ENCODE peak calls at places on chromosomes 3 and 15, in nine cellular contexts. One of them, this sample, is unnamed.

GRCh38 chr15:29936353-29937049 is 114.2 kb upstream of the TJP1 start:
- DNase-seq in fibroblast of the aortic adventitia: no peak
- DNase-seq in upper lobe of right lung: no peak
- DNase-seq in GM20000: no peak
- DNase-seq in esophagus squamous epithelium: no peak
- DNase-seq in HCT116: no peak
- DNase-seq in CD8-positive, alpha-beta T cell: no peak
- DNase-seq in mammary epithelial cell: peak
- DNase-seq in nephron progenitor cell: no peak
- DNase-seq in this sample: no peak

GRCh38 chr15:89857673-89858072 is 36.1 kb downstream of the AP3S2 start:
- DNase-seq in fibroblast of the aortic adventitia: no peak
- DNase-seq in upper lobe of right lung: no peak
- DNase-seq in GM20000: no peak
- DNase-seq in esophagus squamous epithelium: no peak
- DNase-seq in HCT116: no peak
- DNase-seq in CD8-positive, alpha-beta T cell: no peak
- DNase-seq in mammary epithelial cell: no peak
- DNase-seq in nephron progenitor cell: no peak
- DNase-seq in this sample: no peak

GRCh38 chr3:149967067-149967685 is 3.5 kb downstream of the PFN2 start:
- DNase-seq in fibroblast of the aortic adventitia: peak
- DNase-seq in upper lobe of right lung: no peak
- DNase-seq in GM20000: peak
- DNase-seq in esophagus squamous epithelium: no peak
- DNase-seq in HCT116: peak
- DNase-seq in CD8-positive, alpha-beta T cell: no peak
- DNase-seq in mammary epithelial cell: peak
- DNase-seq in nephron progenitor cell: no peak
- DNase-seq in this sample: no peak

GRCh38 chr3:31196881-31197364 is 302.5 kb upstream of the GADL1 start:
- DNase-seq in fibroblast of the aortic adventitia: peak
- DNase-seq in upper lobe of right lung: no peak
- DNase-seq in GM20000: no peak
- DNase-seq in esophagus squamous epithelium: no peak
- DNase-seq in HCT116: no peak
- DNase-seq in CD8-positive, alpha-beta T cell: no peak
- DNase-seq in mammary epithelial cell: peak
- DNase-seq in nephron progenitor cell: no peak
- DNase-seq in this sample: no peak

GRCh38 chr3:88059380-88060160 is 515 bp downstream of the ZNF654 start:
- DNase-seq in fibroblast of the aortic adventitia: peak
- DNase-seq in upper lobe of right lung: no peak
- DNase-seq in GM20000: peak
- DNase-seq in esophagus squamous epithelium: no peak
- DNase-seq in HCT116: no peak
- DNase-seq in CD8-positive, alpha-beta T cell: no peak
- DNase-seq in mammary epithelial cell: no peak
- DNase-seq in nephron progenitor cell: peak
- DNase-seq in this sample: no peak

GRCh38 chr3:15121936-15122335 is 23.0 kb upstream of the RBSN start:
- DNase-seq in fibroblast of the aortic adventitia: no peak
- DNase-seq in upper lobe of right lung: no peak
- DNase-seq in GM20000: no peak
- DNase-seq in esophagus squamous epithelium: no peak
- DNase-seq in HCT116: no peak
- DNase-seq in CD8-positive, alpha-beta T cell: no peak
- DNase-seq in mammary epithelial cell: no peak
- DNase-seq in nephron progenitor cell: no peak
- DNase-seq in this sample: no peak

GRCh38 chr3:150106752-150107428 is 136.2 kb upstream of the PFN2 start:
- DNase-seq in fibroblast of the aortic adventitia: peak
- DNase-seq in upper lobe of right lung: no peak
- DNase-seq in GM20000: no peak
- DNase-seq in esophagus squamous epithelium: no peak
- DNase-seq in HCT116: no peak
- DNase-seq in CD8-positive, alpha-beta T cell: no peak
- DNase-seq in mammary epithelial cell: no peak
- DNase-seq in nephron progenitor cell: peak
- DNase-seq in this sample: no peak

GRCh38 chr15:32029409-32029861 is 880 bp upstream of the CHRNA7 start:
- DNase-seq in fibroblast of the aortic adventitia: no peak
- DNase-seq in upper lobe of right lung: no peak
- DNase-seq in GM20000: no peak
- DNase-seq in esophagus squamous epithelium: no peak
- DNase-seq in HCT116: no peak
- DNase-seq in CD8-positive, alpha-beta T cell: no peak
- DNase-seq in mammary epithelial cell: no peak
- DNase-seq in nephron progenitor cell: peak
- DNase-seq in this sample: peak

GRCh38 chr3:107845355-107846281 is 245.2 kb downstream of the CD47 start:
- DNase-seq in fibroblast of the aortic adventitia: no peak
- DNase-seq in upper lobe of right lung: no peak
- DNase-seq in GM20000: no peak
- DNase-seq in esophagus squamous epithelium: no peak
- DNase-seq in HCT116: no peak
- DNase-seq in CD8-positive, alpha-beta T cell: no peak
- DNase-seq in mammary epithelial cell: peak
- DNase-seq in nephron progenitor cell: no peak
- DNase-seq in this sample: no peak

GRCh38 chr3:64188810-64189560 is 36.3 kb downstream of the PRICKLE2 start:
- DNase-seq in fibroblast of the aortic adventitia: peak
- DNase-seq in upper lobe of right lung: no peak
- DNase-seq in GM20000: no peak
- DNase-seq in esophagus squamous epithelium: no peak
- DNase-seq in HCT116: no peak
- DNase-seq in CD8-positive, alpha-beta T cell: no peak
- DNase-seq in mammary epithelial cell: peak
- DNase-seq in nephron progenitor cell: no peak
- DNase-seq in this sample: no peak

GRCh38 chr3:195224156-195224979 is 46.6 kb downstream of the XXYLT1 start:
- DNase-seq in fibroblast of the aortic adventitia: no peak
- DNase-seq in upper lobe of right lung: peak
- DNase-seq in GM20000: no peak
- DNase-seq in esophagus squamous epithelium: no peak
- DNase-seq in HCT116: no peak
- DNase-seq in CD8-positive, alpha-beta T cell: peak
- DNase-seq in mammary epithelial cell: no peak
- DNase-seq in nephron progenitor cell: no peak
- DNase-seq in this sample: no peak

GRCh38 chr15:92112180-92112579 is 258.7 kb downstream of the SLCO3A1 start:
- DNase-seq in fibroblast of the aortic adventitia: peak
- DNase-seq in upper lobe of right lung: no peak
- DNase-seq in GM20000: no peak
- DNase-seq in esophagus squamous epithelium: no peak
- DNase-seq in HCT116: no peak
- DNase-seq in CD8-positive, alpha-beta T cell: no peak
- DNase-seq in mammary epithelial cell: no peak
- DNase-seq in nephron progenitor cell: no peak
- DNase-seq in this sample: no peak

GRCh38 chr3:8840556-8840955 is 71.1 kb upstream of the OXTR start:
- DNase-seq in fibroblast of the aortic adventitia: peak
- DNase-seq in upper lobe of right lung: no peak
- DNase-seq in GM20000: no peak
- DNase-seq in esophagus squamous epithelium: no peak
- DNase-seq in HCT116: no peak
- DNase-seq in CD8-positive, alpha-beta T cell: no peak
- DNase-seq in mammary epithelial cell: peak
- DNase-seq in nephron progenitor cell: no peak
- DNase-seq in this sample: no peak

GRCh38 chr3:190658106-190658505 is 144.2 kb downstream of the IL1RAP start:
- DNase-seq in fibroblast of the aortic adventitia: no peak
- DNase-seq in upper lobe of right lung: no peak
- DNase-seq in GM20000: no peak
- DNase-seq in esophagus squamous epithelium: no peak
- DNase-seq in HCT116: no peak
- DNase-seq in CD8-positive, alpha-beta T cell: no peak
- DNase-seq in mammary epithelial cell: no peak
- DNase-seq in nephron progenitor cell: no peak
- DNase-seq in this sample: no peak

GRCh38 chr3:149019581-149019980 is 28.2 kb downstream of the GYG1 start:
- DNase-seq in fibroblast of the aortic adventitia: peak
- DNase-seq in upper lobe of right lung: no peak
- DNase-seq in GM20000: no peak
- DNase-seq in esophagus squamous epithelium: no peak
- DNase-seq in HCT116: no peak
- DNase-seq in CD8-positive, alpha-beta T cell: no peak
- DNase-seq in mammary epithelial cell: no peak
- DNase-seq in nephron progenitor cell: no peak
- DNase-seq in this sample: no peak

GRCh38 chr15:61087601-61088000 is 141.5 kb downstream of the RORA start:
- DNase-seq in fibroblast of the aortic adventitia: no peak
- DNase-seq in upper lobe of right lung: no peak
- DNase-seq in GM20000: no peak
- DNase-seq in esophagus squamous epithelium: no peak
- DNase-seq in HCT116: no peak
- DNase-seq in CD8-positive, alpha-beta T cell: no peak
- DNase-seq in mammary epithelial cell: no peak
- DNase-seq in nephron progenitor cell: no peak
- DNase-seq in this sample: no peak

GRCh38 chr15:60079210-60079609 is 75.1 kb downstream of the FOXB1 start:
- DNase-seq in fibroblast of the aortic adventitia: no peak
- DNase-seq in upper lobe of right lung: no peak
- DNase-seq in GM20000: no peak
- DNase-seq in esophagus squamous epithelium: no peak
- DNase-seq in HCT116: no peak
- DNase-seq in CD8-positive, alpha-beta T cell: no peak
- DNase-seq in mammary epithelial cell: no peak
- DNase-seq in nephron progenitor cell: no peak
- DNase-seq in this sample: no peak
- TF ChIP-seq CTCF in fibroblast of the aortic adventitia: peak
- TF ChIP-seq CTCF in upper lobe of right lung: no peak
- TF ChIP-seq CTCF in GM20000: no peak
- TF ChIP-seq CTCF in esophagus squamous epithelium: peak
- TF ChIP-seq CTCF in HCT116: peak
- TF ChIP-seq CTCF in CD8-positive, alpha-beta T cell: no peak
- TF ChIP-seq CTCF in mammary epithelial cell: peak
- TF ChIP-seq CTCF in nephron progenitor cell: peak
- TF ChIP-seq CTCF in this sample: peak

GRCh38 chr3:102466001-102466400 is 31.2 kb downstream of the ZPLD1 start:
- DNase-seq in fibroblast of the aortic adventitia: no peak
- DNase-seq in upper lobe of right lung: no peak
- DNase-seq in GM20000: no peak
- DNase-seq in esophagus squamous epithelium: no peak
- DNase-seq in HCT116: peak
- DNase-seq in CD8-positive, alpha-beta T cell: no peak
- DNase-seq in mammary epithelial cell: no peak
- DNase-seq in nephron progenitor cell: no peak
- DNase-seq in this sample: no peak
- TF ChIP-seq CTCF in fibroblast of the aortic adventitia: no peak
- TF ChIP-seq CTCF in upper lobe of right lung: no peak
- TF ChIP-seq CTCF in GM20000: no peak
- TF ChIP-seq CTCF in esophagus squamous epithelium: no peak
- TF ChIP-seq CTCF in HCT116: peak
- TF ChIP-seq CTCF in CD8-positive, alpha-beta T cell: no peak
- TF ChIP-seq CTCF in mammary epithelial cell: no peak
- TF ChIP-seq CTCF in nephron progenitor cell: no peak
- TF ChIP-seq CTCF in this sample: peak

GRCh38 chr3:165259518-165260193 is 63.5 kb upstream of the SLITRK3 start:
- DNase-seq in fibroblast of the aortic adventitia: peak
- DNase-seq in upper lobe of right lung: no peak
- DNase-seq in GM20000: no peak
- DNase-seq in esophagus squamous epithelium: no peak
- DNase-seq in HCT116: no peak
- DNase-seq in CD8-positive, alpha-beta T cell: no peak
- DNase-seq in mammary epithelial cell: peak
- DNase-seq in nephron progenitor cell: no peak
- DNase-seq in this sample: no peak

GRCh38 chr3:165254812-165255211 is 58.6 kb upstream of the SLITRK3 start:
- DNase-seq in fibroblast of the aortic adventitia: peak
- DNase-seq in upper lobe of right lung: no peak
- DNase-seq in GM20000: no peak
- DNase-seq in esophagus squamous epithelium: no peak
- DNase-seq in HCT116: peak
- DNase-seq in CD8-positive, alpha-beta T cell: no peak
- DNase-seq in mammary epithelial cell: no peak
- DNase-seq in nephron progenitor cell: no peak
- DNase-seq in this sample: no peak

DNA sequence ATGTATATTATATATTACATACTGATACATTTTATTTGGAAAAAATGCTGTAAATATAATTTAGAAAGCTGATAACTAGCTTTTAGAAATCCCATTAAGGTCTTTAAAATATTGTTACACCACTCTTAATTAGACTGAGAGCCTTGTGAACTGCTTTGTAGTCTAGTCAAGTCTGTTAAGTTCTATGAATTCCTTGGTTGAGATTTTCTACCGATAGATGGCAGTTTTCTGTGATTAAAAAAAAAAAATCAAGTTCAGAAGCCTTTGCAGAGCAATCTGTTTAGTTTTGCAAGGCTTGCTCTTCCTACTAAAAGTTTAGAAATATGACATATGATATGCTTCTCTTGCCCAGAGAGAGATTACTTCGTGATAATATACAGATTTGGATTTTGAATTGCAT is 60.4 kb upstream of the SLITRK3 start:
- DNase-seq in fibroblast of the aortic adventitia: peak
- DNase-seq in upper lobe of right lung: no peak
- DNase-seq in GM20000: no peak
- DNase-seq in esophagus squamous epithelium: no peak
- DNase-seq in HCT116: no peak
- DNase-seq in CD8-positive, alpha-beta T cell: no peak
- DNase-seq in mammary epithelial cell: no peak
- DNase-seq in nephron progenitor cell: no peak
- DNase-seq in this sample: no peak
- TF ChIP-seq CTCF in fibroblast of the aortic adventitia: peak
- TF ChIP-seq CTCF in upper lobe of right lung: no peak
- TF ChIP-seq CTCF in GM20000: no peak
- TF ChIP-seq CTCF in esophagus squamous epithelium: no peak
- TF ChIP-seq CTCF in HCT116: peak
- TF ChIP-seq CTCF in CD8-positive, alpha-beta T cell: no peak
- TF ChIP-seq CTCF in mammary epithelial cell: peak
- TF ChIP-seq CTCF in nephron progenitor cell: no peak
- TF ChIP-seq CTCF in this sample: no peak

DNA sequence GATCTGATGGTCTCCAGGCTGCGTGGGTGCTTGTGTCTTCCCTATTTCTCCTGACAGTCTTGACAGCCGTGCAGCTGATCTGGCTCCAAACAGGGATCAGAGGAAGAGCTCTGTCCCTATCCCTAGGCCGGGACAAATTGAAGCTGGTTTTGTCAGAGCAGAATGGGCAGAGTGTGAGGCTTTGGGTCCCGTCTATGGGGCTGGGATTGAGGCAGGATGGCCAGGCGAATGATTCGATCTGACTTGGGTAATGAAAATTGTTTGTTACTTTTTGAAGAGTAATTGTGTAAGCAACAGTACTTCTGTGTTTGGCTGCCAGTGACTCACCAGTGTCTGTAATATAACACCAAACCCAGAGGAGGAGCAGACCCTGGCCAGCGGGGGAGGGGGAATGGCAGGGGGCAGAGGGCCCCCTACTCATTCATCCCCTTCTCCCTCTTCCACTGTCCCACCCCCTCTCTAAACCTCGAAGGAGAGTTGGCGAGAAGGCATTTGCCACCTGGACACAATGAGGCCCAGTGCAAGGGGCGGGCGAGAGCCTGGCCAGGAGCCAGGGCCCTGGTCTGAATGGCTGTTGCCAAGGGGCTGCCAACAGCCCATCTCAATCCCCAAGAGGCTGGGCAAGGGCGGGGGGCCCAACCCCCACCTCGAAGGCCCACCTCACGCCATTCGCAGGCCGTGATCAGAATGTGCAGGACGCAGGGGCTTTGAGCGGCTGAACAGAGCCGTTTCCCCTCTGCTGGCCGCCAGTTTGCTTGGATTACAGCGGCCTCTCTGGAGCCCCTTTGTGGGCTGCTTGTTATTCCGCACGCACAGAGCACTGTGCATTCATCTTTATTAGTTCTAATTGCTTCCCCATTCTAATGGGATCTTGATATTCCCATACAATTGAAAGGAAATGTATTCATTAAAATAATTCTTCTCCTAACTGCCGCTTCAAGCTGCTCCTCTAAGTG is 5.1 kb upstream of the MAGEF1 start:
- DNase-seq in fibroblast of the aortic adventitia: peak
- DNase-seq in upper lobe of right lung: no peak
- DNase-seq in GM20000: no peak
- DNase-seq in esophagus squamous epithelium: no peak
- DNase-seq in HCT116: no peak
- DNase-seq in CD8-positive, alpha-beta T cell: peak
- DNase-seq in mammary epithelial cell: no peak
- DNase-seq in nephron progenitor cell: peak
- DNase-seq in this sample: no peak
- TF ChIP-seq CTCF in fibroblast of the aortic adventitia: no peak
- TF ChIP-seq CTCF in upper lobe of right lung: no peak
- TF ChIP-seq CTCF in GM20000: no peak
- TF ChIP-seq CTCF in esophagus squamous epithelium: no peak
- TF ChIP-seq CTCF in HCT116: no peak
- TF ChIP-seq CTCF in CD8-positive, alpha-beta T cell: no peak
- TF ChIP-seq CTCF in mammary epithelial cell: no peak
- TF ChIP-seq CTCF in nephron progenitor cell: no peak
- TF ChIP-seq CTCF in this sample: no peak